ENCODE peak calls at places on chromosomes 1 and 21, in ten cellular contexts. One of them, this sample, is unnamed.

GRCh38 chr1:53946252-53947171 is at the start of gene LRRC42:
- DNase-seq in AG04450: no peak
- DNase-seq in NCI-H1105: peak; percentile 92
- DNase-seq in activated CD4-positive, alpha-beta memory T cell treated with anti-CD3 and anti-CD28 coated beads, Interleukin-2, amount 10 ng/mL, durations not matched to agents 7 days and 5 days: no peak
- DNase-seq in Right ventricle myocardium superior: no peak
- DNase-seq in nucleus accumbens: no peak
- DNase-seq in HCT116: no peak
- DNase-seq in stimulated activated CD4-positive, alpha-beta T cell treated with anti-CD3 and anti-CD28 coated beads, Interleukin-15, amount 100 ng/mL, for 1 hour: peak; percentile 83
- DNase-seq in A549: peak; percentile 70
- DNase-seq in breast epithelium: peak; percentile 58
- DNase-seq in this sample: no peak

GRCh38 chr1:178650950-178651461 is 74.0 kb upstream of the RALGPS2 start:
- DNase-seq in breast epithelium: no peak
- DNase-seq in nucleus accumbens: no peak
- DNase-seq in stimulated activated CD4-positive, alpha-beta T cell treated with anti-CD3 and anti-CD28 coated beads, Interleukin-15, amount 100 ng/mL, for 1 hour: no peak
- DNase-seq in NCI-H1105: no peak
- DNase-seq in Right ventricle myocardium superior: no peak
- DNase-seq in A549: no peak
- DNase-seq in AG04450: no peak
- DNase-seq in activated CD4-positive, alpha-beta memory T cell treated with anti-CD3 and anti-CD28 coated beads, Interleukin-2, amount 10 ng/mL, durations not matched to agents 7 days and 5 days: no peak
- DNase-seq in HCT116: no peak
- DNase-seq in this sample: peak; percentile 65

GRCh38 chr1:247145279-247145678 is 26.5 kb downstream of the ZNF124 start:
- DNase-seq in activated CD4-positive, alpha-beta memory T cell treated with anti-CD3 and anti-CD28 coated beads, Interleukin-2, amount 10 ng/mL, durations not matched to agents 7 days and 5 days: no peak
- DNase-seq in HCT116: no peak
- DNase-seq in Right ventricle myocardium superior: no peak
- DNase-seq in NCI-H1105: no peak
- DNase-seq in nucleus accumbens: no peak
- DNase-seq in AG04450: no peak
- DNase-seq in breast epithelium: no peak
- DNase-seq in A549: no peak
- DNase-seq in stimulated activated CD4-positive, alpha-beta T cell treated with anti-CD3 and anti-CD28 coated beads, Interleukin-15, amount 100 ng/mL, for 1 hour: no peak
- DNase-seq in this sample: no peak

GRCh38 chr1:201692307-201693018 is 136.5 kb upstream of the IPO9 start:
- DNase-seq in A549: no peak
- DNase-seq in AG04450: no peak
- DNase-seq in nucleus accumbens: no peak
- DNase-seq in NCI-H1105: no peak
- DNase-seq in stimulated activated CD4-positive, alpha-beta T cell treated with anti-CD3 and anti-CD28 coated beads, Interleukin-15, amount 100 ng/mL, for 1 hour: no peak
- DNase-seq in HCT116: no peak
- DNase-seq in breast epithelium: no peak
- DNase-seq in activated CD4-positive, alpha-beta memory T cell treated with anti-CD3 and anti-CD28 coated beads, Interleukin-2, amount 10 ng/mL, durations not matched to agents 7 days and 5 days: no peak
- DNase-seq in Right ventricle myocardium superior: no peak
- DNase-seq in this sample: no peak

GRCh38 chr1:53449693-53450092 is 9.5 kb upstream of the DMRTB1 start:
- DNase-seq in Right ventricle myocardium superior: no peak
- DNase-seq in AG04450: no peak
- DNase-seq in activated CD4-positive, alpha-beta memory T cell treated with anti-CD3 and anti-CD28 coated beads, Interleukin-2, amount 10 ng/mL, durations not matched to agents 7 days and 5 days: no peak
- DNase-seq in NCI-H1105: no peak
- DNase-seq in A549: no peak
- DNase-seq in stimulated activated CD4-positive, alpha-beta T cell treated with anti-CD3 and anti-CD28 coated beads, Interleukin-15, amount 100 ng/mL, for 1 hour: no peak
- DNase-seq in HCT116: no peak
- DNase-seq in breast epithelium: no peak
- DNase-seq in nucleus accumbens: no peak
- DNase-seq in this sample: no peak

GRCh38 chr1:178356299-178356698 is 140.5 kb downstream of the CLEC20A start:
- DNase-seq in AG04450: no peak
- DNase-seq in A549: no peak
- DNase-seq in Right ventricle myocardium superior: no peak
- DNase-seq in stimulated activated CD4-positive, alpha-beta T cell treated with anti-CD3 and anti-CD28 coated beads, Interleukin-15, amount 100 ng/mL, for 1 hour: no peak
- DNase-seq in nucleus accumbens: no peak
- DNase-seq in breast epithelium: no peak
- DNase-seq in activated CD4-positive, alpha-beta memory T cell treated with anti-CD3 and anti-CD28 coated beads, Interleukin-2, amount 10 ng/mL, durations not matched to agents 7 days and 5 days: no peak
- DNase-seq in HCT116: no peak
- DNase-seq in NCI-H1105: no peak
- DNase-seq in this sample: no peak

GRCh38 chr21:41600556-41600955 is 92.6 kb upstream of the TMPRSS2 start:
- DNase-seq in Right ventricle myocardium superior: no peak
- DNase-seq in AG04450: no peak
- DNase-seq in nucleus accumbens: no peak
- DNase-seq in activated CD4-positive, alpha-beta memory T cell treated with anti-CD3 and anti-CD28 coated beads, Interleukin-2, amount 10 ng/mL, durations not matched to agents 7 days and 5 days: no peak
- DNase-seq in breast epithelium: peak; percentile 45
- DNase-seq in NCI-H1105: no peak
- DNase-seq in A549: no peak
- DNase-seq in HCT116: no peak
- DNase-seq in stimulated activated CD4-positive, alpha-beta T cell treated with anti-CD3 and anti-CD28 coated beads, Interleukin-15, amount 100 ng/mL, for 1 hour: no peak
- DNase-seq in this sample: no peak

GRCh38 chr1:226186124-226187018 is at the start of gene ACBD3:
- DNase-seq in Right ventricle myocardium superior: peak; percentile 92
- DNase-seq in breast epithelium: peak; percentile 86
- DNase-seq in stimulated activated CD4-positive, alpha-beta T cell treated with anti-CD3 and anti-CD28 coated beads, Interleukin-15, amount 100 ng/mL, for 1 hour: peak; percentile 69
- DNase-seq in activated CD4-positive, alpha-beta memory T cell treated with anti-CD3 and anti-CD28 coated beads, Interleukin-2, amount 10 ng/mL, durations not matched to agents 7 days and 5 days: peak; percentile 89
- DNase-seq in nucleus accumbens: peak; percentile 76
- DNase-seq in NCI-H1105: peak; percentile 44
- DNase-seq in HCT116: peak; percentile 61
- DNase-seq in A549: peak; percentile 89
- DNase-seq in AG04450: peak; percentile 55
- DNase-seq in this sample: peak; percentile 94

GRCh38 chr1:203627819-203628184 is 1.2 kb downstream of the ATP2B4 start:
- DNase-seq in breast epithelium: no peak
- DNase-seq in stimulated activated CD4-positive, alpha-beta T cell treated with anti-CD3 and anti-CD28 coated beads, Interleukin-15, amount 100 ng/mL, for 1 hour: no peak
- DNase-seq in HCT116: no peak
- DNase-seq in nucleus accumbens: no peak
- DNase-seq in A549: no peak
- DNase-seq in activated CD4-positive, alpha-beta memory T cell treated with anti-CD3 and anti-CD28 coated beads, Interleukin-2, amount 10 ng/mL, durations not matched to agents 7 days and 5 days: peak; percentile 46
- DNase-seq in NCI-H1105: no peak
- DNase-seq in Right ventricle myocardium superior: no peak
- DNase-seq in AG04450: no peak
- DNase-seq in this sample: peak; percentile 26

GRCh38 chr21:46113497-46114176 is 15.7 kb downstream of the COL6A2 start:
- DNase-seq in HCT116: no peak
- DNase-seq in activated CD4-positive, alpha-beta memory T cell treated with anti-CD3 and anti-CD28 coated beads, Interleukin-2, amount 10 ng/mL, durations not matched to agents 7 days and 5 days: no peak
- DNase-seq in Right ventricle myocardium superior: no peak
- DNase-seq in AG04450: no peak
- DNase-seq in breast epithelium: peak; percentile 36
- DNase-seq in nucleus accumbens: no peak
- DNase-seq in stimulated activated CD4-positive, alpha-beta T cell treated with anti-CD3 and anti-CD28 coated beads, Interleukin-15, amount 100 ng/mL, for 1 hour: no peak
- DNase-seq in A549: no peak
- DNase-seq in NCI-H1105: no peak
- DNase-seq in this sample: no peak

GRCh38 chr1:195908121-195908520 is 700.1 kb downstream of the KCNT2 start:
- DNase-seq in HCT116: no peak
- DNase-seq in nucleus accumbens: no peak
- DNase-seq in NCI-H1105: no peak
- DNase-seq in activated CD4-positive, alpha-beta memory T cell treated with anti-CD3 and anti-CD28 coated beads, Interleukin-2, amount 10 ng/mL, durations not matched to agents 7 days and 5 days: no peak
- DNase-seq in breast epithelium: no peak
- DNase-seq in AG04450: peak; percentile 2
- DNase-seq in Right ventricle myocardium superior: no peak
- DNase-seq in stimulated activated CD4-positive, alpha-beta T cell treated with anti-CD3 and anti-CD28 coated beads, Interleukin-15, amount 100 ng/mL, for 1 hour: no peak
- DNase-seq in A549: no peak
- DNase-seq in this sample: no peak

GRCh38 chr1:88892146-88892877 is 945 bp upstream of the GTF2B start:
- DNase-seq in NCI-H1105: peak; percentile 82
- DNase-seq in Right ventricle myocardium superior: no peak
- DNase-seq in activated CD4-positive, alpha-beta memory T cell treated with anti-CD3 and anti-CD28 coated beads, Interleukin-2, amount 10 ng/mL, durations not matched to agents 7 days and 5 days: peak; percentile 28
- DNase-seq in nucleus accumbens: no peak
- DNase-seq in A549: peak; percentile 25
- DNase-seq in AG04450: no peak
- DNase-seq in breast epithelium: no peak
- DNase-seq in HCT116: peak; percentile 89
- DNase-seq in stimulated activated CD4-positive, alpha-beta T cell treated with anti-CD3 and anti-CD28 coated beads, Interleukin-15, amount 100 ng/mL, for 1 hour: no peak
- DNase-seq in this sample: peak; percentile 84

GRCh38 chr21:45017376-45017960 is 56.9 kb upstream of the ADARB1 start:
- DNase-seq in Right ventricle myocardium superior: no peak
- DNase-seq in breast epithelium: no peak
- DNase-seq in stimulated activated CD4-positive, alpha-beta T cell treated with anti-CD3 and anti-CD28 coated beads, Interleukin-15, amount 100 ng/mL, for 1 hour: no peak
- DNase-seq in nucleus accumbens: no peak
- DNase-seq in NCI-H1105: no peak
- DNase-seq in activated CD4-positive, alpha-beta memory T cell treated with anti-CD3 and anti-CD28 coated beads, Interleukin-2, amount 10 ng/mL, durations not matched to agents 7 days and 5 days: no peak
- DNase-seq in A549: no peak
- DNase-seq in AG04450: no peak
- DNase-seq in HCT116: no peak
- DNase-seq in this sample: no peak

GRCh38 chr21:42038826-42039425 is 28.8 kb upstream of the ZBTB21 start:
- DNase-seq in AG04450: peak; percentile 61
- DNase-seq in stimulated activated CD4-positive, alpha-beta T cell treated with anti-CD3 and anti-CD28 coated beads, Interleukin-15, amount 100 ng/mL, for 1 hour: no peak
- DNase-seq in HCT116: no peak
- DNase-seq in breast epithelium: no peak
- DNase-seq in NCI-H1105: no peak
- DNase-seq in A549: no peak
- DNase-seq in Right ventricle myocardium superior: no peak
- DNase-seq in activated CD4-positive, alpha-beta memory T cell treated with anti-CD3 and anti-CD28 coated beads, Interleukin-2, amount 10 ng/mL, durations not matched to agents 7 days and 5 days: no peak
- DNase-seq in nucleus accumbens: no peak
- DNase-seq in this sample: peak; percentile 48

GRCh38 chr1:6889875-6890480 is 104.7 kb downstream of the CAMTA1 start:
- DNase-seq in A549: peak; percentile 14
- DNase-seq in NCI-H1105: peak; percentile 34
- DNase-seq in Right ventricle myocardium superior: peak; percentile 57
- DNase-seq in nucleus accumbens: peak; percentile 9
- DNase-seq in breast epithelium: no peak
- DNase-seq in stimulated activated CD4-positive, alpha-beta T cell treated with anti-CD3 and anti-CD28 coated beads, Interleukin-15, amount 100 ng/mL, for 1 hour: no peak
- DNase-seq in AG04450: peak; percentile 33
- DNase-seq in activated CD4-positive, alpha-beta memory T cell treated with anti-CD3 and anti-CD28 coated beads, Interleukin-2, amount 10 ng/mL, durations not matched to agents 7 days and 5 days: peak; percentile 43
- DNase-seq in HCT116: peak; percentile 44
- DNase-seq in this sample: peak; percentile 73

GRCh38 chr1:31937300-31938183 is 626 bp downstream of the PTP4A2 start:
- DNase-seq in Right ventricle myocardium superior: peak; percentile 89
- DNase-seq in breast epithelium: peak; percentile 78
- DNase-seq in AG04450: no peak
- DNase-seq in activated CD4-positive, alpha-beta memory T cell treated with anti-CD3 and anti-CD28 coated beads, Interleukin-2, amount 10 ng/mL, durations not matched to agents 7 days and 5 days: peak; percentile 80
- DNase-seq in nucleus accumbens: peak; percentile 84
- DNase-seq in stimulated activated CD4-positive, alpha-beta T cell treated with anti-CD3 and anti-CD28 coated beads, Interleukin-15, amount 100 ng/mL, for 1 hour: peak; percentile 70
- DNase-seq in A549: no peak
- DNase-seq in NCI-H1105: no peak
- DNase-seq in HCT116: no peak
- DNase-seq in this sample: peak; percentile 69

This sample was measured in SJCRH30.